ENCODE peak calls at places on chromosomes 11 and 22, in four cellular contexts. W is AG10803, F is HCT116, D is AG20443. X is an unnamed sample.

GRCh38 chr22:30855266-30855665 is 113.3 kb downstream of the MORC2 start:
- DNase-seq in W (no peak), F (no peak), D (peak; percentile 1), X (peak; percentile 3)

GRCh38 chr11:4881860-4882500 is at the start of gene OR51T1:
- DNase-seq in D (no peak), W (peak; percentile 3), F (no peak), X (no peak)

GRCh38 chr11:62398011-62398994 is 20.5 kb upstream of the SCGB1A1 start:
- DNase-seq in W (peak; percentile 48), F (no peak), D (peak; percentile 47), X (peak; percentile 3)

GRCh38 chr22:38289583-38290082 is 16.8 kb upstream of the TMEM184B start:
- DNase-seq in D (no peak), W (no peak), F (no peak), X (no peak)

GRCh38 chr11:66159585-66159984 is 89.5 kb downstream of the PACS1 start:
- DNase-seq in F (no peak), W (peak; percentile 28), D (no peak), X (no peak)

GRCh38 chr11:63888170-63889086 is 28.5 kb downstream of the RCOR2 start:
- DNase-seq in W (peak; percentile 64), F (no peak), D (peak; percentile 78), X (no peak)

GRCh38 chr11:69839516-69839915 is 20.3 kb upstream of the FGF3 start:
- DNase-seq in W (no peak), F (no peak), D (peak; percentile 4), X (no peak)

GRCh38 chr11:121035169-121035755 is 11.4 kb downstream of the TBCEL start:
- DNase-seq in F (no peak), D (no peak), W (peak; percentile 37), X (no peak)

GRCh38 chr11:87736928-87737327 is 438.3 kb downstream of the RAB38 start:
- DNase-seq in D (no peak), W (no peak), F (no peak), X (no peak)

GRCh38 chr11:120554771-120555432 is 43.4 kb downstream of the GRIK4 start:
- DNase-seq in D (no peak), W (peak; percentile 9), F (no peak), X (no peak)